ENCODE peak calls at places on chromosome 16, in six cellular contexts. Q is CD8-positive, alpha-beta memory T cell; W is A172; M is WTC11; K is fibroblast of pulmonary artery; P is NCI-H1694. G is an unnamed sample.

GRCh38 chr16:72172105-72173034 is at the start of gene PMFBP1:
- DNase-seq in P (no peak), M (no peak), W (peak; percentile 79), K (peak; percentile 94), Q (no peak), G (no peak)

GRCh38 chr16:89847056-89847929 is 19.0 kb downstream of the SPIRE2 start:
- DNase-seq in W (no peak), P (no peak), K (no peak), M (no peak), Q (no peak), G (no peak)

GRCh38 chr16:17397499-17397891 is 73.3 kb downstream of the XYLT1 start:
- DNase-seq in K (peak; percentile 46), Q (peak; percentile 29), M (no peak), W (no peak), P (no peak), G (no peak)

GRCh38 chr16:53921042-53921441 is 217.1 kb downstream of the FTO start:
- DNase-seq in Q (no peak), P (no peak), M (no peak), W (no peak), K (no peak), G (no peak)

GRCh38 chr16:47774661-47775060 is 313.5 kb downstream of the PHKB start:
- DNase-seq in Q (no peak), K (peak; percentile 48), M (peak; percentile 52), P (no peak), W (peak; percentile 12), G (peak; percentile 75)

GRCh38 chr16:83402969-83403368 is 404.8 kb upstream of the HSBP1 start:
- DNase-seq in Q (no peak), P (no peak), W (peak; percentile 77), M (no peak), K (peak; percentile 47), G (no peak)

GRCh38 chr16:87236516-87237115 is 80.6 kb downstream of the C16orf95 start:
- DNase-seq in M (no peak), Q (no peak), K (no peak), P (no peak), W (no peak), G (no peak)

GRCh38 chr16:10501016-10501607 is 79.3 kb downstream of the EMP2 start:
- DNase-seq in P (no peak), W (no peak), Q (no peak), K (no peak), M (no peak), G (peak; percentile 17)

GRCh38 chr16:73166394-73166971 is 118.6 kb upstream of the ZFHX3 start:
- DNase-seq in Q (no peak), M (no peak), K (no peak), P (no peak), W (no peak), G (no peak)

GRCh38 chr16:83952940-83953795 is at the start of gene OSGIN1:
- DNase-seq in W (peak; percentile 97), K (peak; percentile 96), P (no peak), Q (peak; percentile 7), M (no peak), G (peak; percentile 78)

GRCh38 chr16:90037202-90037765 is 18.0 kb upstream of the DBNDD1 start:
- DNase-seq in W (no peak), K (no peak), Q (no peak), M (no peak), P (no peak), G (no peak)

GRCh38 chr16:23948949-23949392 is 113.2 kb downstream of the PRKCB start:
- DNase-seq in Q (peak; percentile 74), W (no peak), P (no peak), K (no peak), M (no peak), G (no peak)

GRCh38 chr16:85750021-85750826 is 672 bp downstream of the C16orf74 start:
- DNase-seq in M (peak; percentile 63), K (peak; percentile 55), W (no peak), Q (no peak), P (no peak), G (peak; percentile 55)

GRCh38 chr16:68450741-68451140 is 2.4 kb upstream of the SMPD3 start:
- DNase-seq in W (peak; percentile 13), K (no peak), M (no peak), P (peak; percentile 19), Q (no peak), G (no peak)

GRCh38 chr16:85017151-85017550 is 5.8 kb upstream of the ZDHHC7 start:
- DNase-seq in M (no peak), P (no peak), Q (no peak), K (no peak), W (no peak), G (no peak)

GRCh38 chr16:84086996-84087395 is 29.7 kb downstream of the MBTPS1 start:
- DNase-seq in K (no peak), M (no peak), W (no peak), P (no peak), Q (no peak), G (no peak)

GRCh38 chr16:82756283-82756599 is 129.5 kb downstream of the CDH13 start:
- DNase-seq in Q (no peak), M (no peak), P (no peak), W (peak; percentile 13), K (peak; percentile 36), G (no peak)

GRCh38 chr16:73711441-73712080 is 585.1 kb upstream of the PSMD7 start:
- DNase-seq in P (no peak), Q (no peak), K (no peak), W (no peak), M (peak; percentile 37), G (peak; percentile 41)

GRCh38 chr16:47578573-47578972 is 117.4 kb downstream of the PHKB start:
- DNase-seq in Q (no peak), K (peak; percentile 15), W (no peak), M (no peak), P (no peak), G (no peak)

GRCh38 chr16:68548947-68549346 is 9.9 kb downstream of the ZFP90 start:
- DNase-seq in P (no peak), M (no peak), K (no peak), W (no peak), Q (peak; percentile 52), G (no peak)

GRCh38 chr16:31073073-31073822 is 792 bp downstream of the ZNF668 start:
- DNase-seq in Q (peak; percentile 85), W (peak; percentile 85), M (peak; percentile 92), P (peak; percentile 79), K (peak; percentile 91), G (peak; percentile 93)

GRCh38 chr16:72013888-72014538 is 5.5 kb downstream of the DHODH start:
- DNase-seq in Q (no peak), M (no peak), P (no peak), K (peak; percentile 39), W (peak; percentile 7), G (no peak)

GRCh38 chr16:56847173-56847948 is 17.6 kb upstream of the SLC12A3 start:
- DNase-seq in M (no peak), K (no peak), P (no peak), W (peak; percentile 46), Q (no peak), G (no peak)

G was measured in ELF-1.